ENCODE peak calls at places on chromosome 7, in five cellular contexts. One of them, this sample, is unnamed.

GRCh38 chr7:32957326-32958045 is at the start of gene FKBP9:
- DNase-seq in GM23338: peak
- DNase-seq in fibroblast of mammary gland: peak
- DNase-seq in astrocyte of the cerebellum: no peak
- DNase-seq in endothelial cell: peak
- DNase-seq in this sample: peak

GRCh38 chr7:70776627-70777101 is 355.3 kb upstream of the GALNT17 start:
- DNase-seq in fibroblast of mammary gland: peak
- DNase-seq in endothelial cell: no peak
- DNase-seq in GM23338: no peak
- DNase-seq in astrocyte of the cerebellum: peak
- DNase-seq in this sample: no peak

GRCh38 chr7:79820387-79820786 is 314.2 kb upstream of the GNAI1 start:
- DNase-seq in astrocyte of the cerebellum: peak
- DNase-seq in GM23338: peak
- DNase-seq in fibroblast of mammary gland: peak
- DNase-seq in endothelial cell: no peak
- DNase-seq in this sample: no peak

GRCh38 chr7:20793686-20794394 is 7.2 kb upstream of the SP8 start:
- DNase-seq in fibroblast of mammary gland: no peak
- DNase-seq in astrocyte of the cerebellum: no peak
- DNase-seq in endothelial cell: no peak
- DNase-seq in GM23338: peak
- DNase-seq in this sample: no peak

GRCh38 chr7:74181821-74182220 is 7.7 kb downstream of the EIF4H start:
- DNase-seq in endothelial cell: no peak
- DNase-seq in astrocyte of the cerebellum: no peak
- DNase-seq in fibroblast of mammary gland: no peak
- DNase-seq in GM23338: no peak
- DNase-seq in this sample: no peak

GRCh38 chr7:25557379-25557916 is 329.2 kb upstream of the NPVF start:
- DNase-seq in astrocyte of the cerebellum: no peak
- DNase-seq in endothelial cell: no peak
- DNase-seq in GM23338: no peak
- DNase-seq in fibroblast of mammary gland: no peak
- DNase-seq in this sample: no peak

GRCh38 chr7:79461660-79462059 is 8.2 kb upstream of the MAGI2 start:
- DNase-seq in fibroblast of mammary gland: peak
- DNase-seq in endothelial cell: no peak
- DNase-seq in GM23338: no peak
- DNase-seq in astrocyte of the cerebellum: no peak
- DNase-seq in this sample: no peak

GRCh38 chr7:140058517-140058916 is 4.2 kb downstream of the PARP12 start:
- DNase-seq in GM23338: no peak
- DNase-seq in fibroblast of mammary gland: no peak
- DNase-seq in endothelial cell: no peak
- DNase-seq in astrocyte of the cerebellum: no peak
- DNase-seq in this sample: no peak

GRCh38 chr7:1829111-1829510 is 159.0 kb downstream of the ELFN1 start:
- DNase-seq in endothelial cell: no peak
- DNase-seq in astrocyte of the cerebellum: no peak
- DNase-seq in GM23338: no peak
- DNase-seq in fibroblast of mammary gland: no peak
- DNase-seq in this sample: no peak

GRCh38 chr7:140316165-140316661 is 82.1 kb downstream of the SLC37A3 start:
- DNase-seq in GM23338: no peak
- DNase-seq in fibroblast of mammary gland: peak
- DNase-seq in endothelial cell: no peak
- DNase-seq in astrocyte of the cerebellum: peak
- DNase-seq in this sample: no peak

GRCh38 chr7:19648791-19649190 is 60.0 kb downstream of the POLR1F start:
- DNase-seq in endothelial cell: no peak
- DNase-seq in GM23338: no peak
- DNase-seq in astrocyte of the cerebellum: no peak
- DNase-seq in fibroblast of mammary gland: peak
- DNase-seq in this sample: no peak

GRCh38 chr7:31051598-31052503 is at the start of gene ADCYAP1R1:
- DNase-seq in fibroblast of mammary gland: no peak
- DNase-seq in astrocyte of the cerebellum: no peak
- DNase-seq in GM23338: peak
- DNase-seq in endothelial cell: peak
- DNase-seq in this sample: peak

GRCh38 chr7:33262476-33262875 is 133.1 kb downstream of the BBS9 start:
- DNase-seq in fibroblast of mammary gland: peak
- DNase-seq in endothelial cell: no peak
- DNase-seq in astrocyte of the cerebellum: no peak
- DNase-seq in GM23338: peak
- DNase-seq in this sample: no peak

GRCh38 chr7:927031-927671 is 27.3 kb downstream of the ADAP1 start:
- DNase-seq in astrocyte of the cerebellum: no peak
- DNase-seq in fibroblast of mammary gland: no peak
- DNase-seq in endothelial cell: no peak
- DNase-seq in GM23338: no peak
- DNase-seq in this sample: no peak

GRCh38 chr7:101166603-101166908 is 1.2 kb upstream of the VGF start:
- DNase-seq in fibroblast of mammary gland: no peak
- DNase-seq in endothelial cell: no peak
- DNase-seq in GM23338: no peak
- DNase-seq in astrocyte of the cerebellum: no peak
- DNase-seq in this sample: no peak

GRCh38 chr7:74454059-74454947 is 597 bp downstream of the GTF2IRD1 start:
- DNase-seq in endothelial cell: peak
- DNase-seq in fibroblast of mammary gland: no peak
- DNase-seq in astrocyte of the cerebellum: no peak
- DNase-seq in GM23338: no peak
- DNase-seq in this sample: peak

GRCh38 chr7:26202019-26202985 is 757 bp downstream of the CBX3 start:
- DNase-seq in astrocyte of the cerebellum: no peak
- DNase-seq in endothelial cell: peak
- DNase-seq in GM23338: peak
- DNase-seq in fibroblast of mammary gland: peak
- DNase-seq in this sample: peak

GRCh38 chr7:102467581-102468415 is 3.0 kb downstream of the LRWD1 start:
- DNase-seq in GM23338: no peak
- DNase-seq in astrocyte of the cerebellum: no peak
- DNase-seq in endothelial cell: no peak
- DNase-seq in fibroblast of mammary gland: no peak
- DNase-seq in this sample: no peak

GRCh38 chr7:2944729-2945128 is 98.9 kb downstream of the CARD11 start:
- DNase-seq in GM23338: no peak
- DNase-seq in astrocyte of the cerebellum: no peak
- DNase-seq in endothelial cell: no peak
- DNase-seq in fibroblast of mammary gland: no peak
- DNase-seq in this sample: no peak

GRCh38 chr7:42932861-42933591 is 850 bp downstream of the MRPL32 start:
- DNase-seq in fibroblast of mammary gland: peak
- DNase-seq in GM23338: peak
- DNase-seq in endothelial cell: no peak
- DNase-seq in astrocyte of the cerebellum: no peak
- DNase-seq in this sample: no peak

GRCh38 chr7:32500922-32501341 is 5.6 kb downstream of the AVL9 start:
- DNase-seq in fibroblast of mammary gland: peak
- DNase-seq in endothelial cell: no peak
- DNase-seq in astrocyte of the cerebellum: no peak
- DNase-seq in GM23338: no peak
- DNase-seq in this sample: no peak

GRCh38 chr7:120052884-120053382 is 220.0 kb upstream of the KCND2 start:
- DNase-seq in endothelial cell: no peak
- DNase-seq in GM23338: no peak
- DNase-seq in fibroblast of mammary gland: peak
- DNase-seq in astrocyte of the cerebellum: peak
- DNase-seq in this sample: no peak

GRCh38 chr7:46321556-46322205 is 400.6 kb upstream of the IGFBP3 start:
- DNase-seq in fibroblast of mammary gland: peak
- DNase-seq in GM23338: no peak
- DNase-seq in astrocyte of the cerebellum: peak
- DNase-seq in endothelial cell: no peak
- DNase-seq in this sample: no peak

GRCh38 chr7:8211725-8212096 is 50.3 kb downstream of the ICA1 start:
- DNase-seq in astrocyte of the cerebellum: no peak
- DNase-seq in GM23338: no peak
- DNase-seq in fibroblast of mammary gland: peak
- DNase-seq in endothelial cell: no peak
- DNase-seq in this sample: no peak

GRCh38 chr7:8210845-8211724 is 50.9 kb downstream of the ICA1 start:
- DNase-seq in fibroblast of mammary gland: no peak
- DNase-seq in GM23338: no peak
- DNase-seq in endothelial cell: no peak
- DNase-seq in astrocyte of the cerebellum: no peak
- DNase-seq in this sample: no peak

GRCh38 chr7:8214162-8214897 is 47.6 kb downstream of the ICA1 start:
- DNase-seq in endothelial cell: no peak
- DNase-seq in GM23338: no peak
- DNase-seq in fibroblast of mammary gland: peak
- DNase-seq in astrocyte of the cerebellum: no peak
- DNase-seq in this sample: no peak

GRCh38 chr7:8213381-8213780 is 48.6 kb downstream of the ICA1 start:
- DNase-seq in GM23338: no peak
- DNase-seq in fibroblast of mammary gland: no peak
- DNase-seq in endothelial cell: no peak
- DNase-seq in astrocyte of the cerebellum: no peak
- DNase-seq in this sample: no peak

DNA sequence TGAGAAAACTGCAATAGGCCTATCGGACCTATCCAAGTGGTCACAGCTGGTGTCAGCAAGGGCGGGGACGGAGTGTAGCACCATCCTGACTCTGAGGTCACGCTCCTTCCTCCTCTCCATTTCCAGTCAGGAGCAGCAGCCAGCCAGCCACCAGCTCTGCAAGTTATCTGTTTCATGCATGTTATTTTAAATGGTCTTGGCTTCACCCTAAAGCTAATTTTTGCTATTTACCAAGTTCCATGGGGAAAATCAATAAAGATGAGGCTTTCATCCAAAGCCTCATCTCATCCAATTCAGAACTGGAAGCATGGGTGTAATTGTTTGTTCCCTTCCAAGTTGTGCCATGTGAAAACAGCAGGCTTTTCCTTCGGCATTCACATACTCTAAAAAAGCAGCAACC is 49.3 kb downstream of the ICA1 start:
- DNase-seq in astrocyte of the cerebellum: no peak
- DNase-seq in endothelial cell: no peak
- DNase-seq in fibroblast of mammary gland: no peak
- DNase-seq in GM23338: no peak
- DNase-seq in this sample: no peak
- TF ChIP-seq CTCF in astrocyte of the cerebellum: no peak
- TF ChIP-seq CTCF in endothelial cell: no peak
- TF ChIP-seq CTCF in fibroblast of mammary gland: no peak
- TF ChIP-seq CTCF in GM23338: no peak
- TF ChIP-seq CTCF in this sample: no peak

GRCh38 chr7:93882481-93882880 is 8.1 kb downstream of the TFPI2 start:
- DNase-seq in astrocyte of the cerebellum: no peak
- DNase-seq in endothelial cell: no peak
- DNase-seq in fibroblast of mammary gland: no peak
- DNase-seq in GM23338: no peak
- DNase-seq in this sample: no peak

GRCh38 chr7:93873998-93874574 is 16.5 kb downstream of the TFPI2 start:
- DNase-seq in astrocyte of the cerebellum: no peak
- DNase-seq in fibroblast of mammary gland: no peak
- DNase-seq in GM23338: peak
- DNase-seq in endothelial cell: no peak
- DNase-seq in this sample: no peak

GRCh38 chr7:93879356-93879755 is 11.2 kb downstream of the TFPI2 start:
- DNase-seq in GM23338: no peak
- DNase-seq in astrocyte of the cerebellum: no peak
- DNase-seq in fibroblast of mammary gland: no peak
- DNase-seq in endothelial cell: no peak
- DNase-seq in this sample: no peak

GRCh38 chr7:93883078-93883916 is 7.3 kb downstream of the TFPI2 start:
- DNase-seq in GM23338: no peak
- DNase-seq in endothelial cell: no peak
- DNase-seq in astrocyte of the cerebellum: no peak
- DNase-seq in fibroblast of mammary gland: no peak
- DNase-seq in this sample: no peak

GRCh38 chr7:93877742-93878141 is 12.8 kb downstream of the TFPI2 start:
- DNase-seq in astrocyte of the cerebellum: no peak
- DNase-seq in fibroblast of mammary gland: peak
- DNase-seq in endothelial cell: no peak
- DNase-seq in GM23338: no peak
- DNase-seq in this sample: no peak
- TF ChIP-seq CTCF in astrocyte of the cerebellum: no peak
- TF ChIP-seq CTCF in fibroblast of mammary gland: no peak
- TF ChIP-seq CTCF in endothelial cell: no peak
- TF ChIP-seq CTCF in GM23338: no peak
- TF ChIP-seq CTCF in this sample: no peak

DNA sequence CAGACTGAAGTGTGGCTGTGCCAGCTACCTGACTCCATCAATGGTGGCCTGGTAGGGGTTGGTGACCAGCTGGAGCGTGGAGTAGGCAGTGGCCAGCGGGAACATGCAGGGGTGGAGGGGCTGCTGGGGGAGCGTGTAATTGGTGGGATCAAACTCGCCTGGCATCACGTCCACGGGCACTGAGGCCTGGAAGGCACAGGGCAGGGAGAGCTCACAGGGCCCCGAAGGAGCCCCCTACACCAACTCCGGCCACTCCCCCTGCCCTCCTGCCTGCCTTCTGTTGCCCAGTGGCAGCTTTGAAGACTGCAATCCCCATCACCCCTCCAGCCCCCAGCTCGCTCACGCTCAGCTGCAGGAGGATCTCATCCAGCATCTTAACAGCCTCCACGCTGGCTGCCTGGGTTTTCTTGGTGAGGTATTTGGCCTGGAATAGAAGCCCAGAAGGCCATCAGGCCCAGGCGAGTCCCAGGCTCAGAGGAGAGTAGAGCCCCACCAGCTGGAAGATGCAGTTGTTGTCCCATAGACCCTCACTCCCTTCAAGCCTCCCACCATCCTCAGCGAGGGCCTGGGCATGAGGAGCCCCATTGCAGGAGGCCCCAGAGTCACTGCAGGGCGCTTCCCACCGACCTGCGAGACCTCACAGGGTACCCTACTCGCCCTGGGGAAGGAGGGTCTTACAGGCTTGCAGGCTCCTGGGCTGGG is 7.1 kb downstream of the POLD2 start:
- DNase-seq in astrocyte of the cerebellum: no peak
- DNase-seq in GM23338: no peak
- DNase-seq in fibroblast of mammary gland: no peak
- DNase-seq in endothelial cell: no peak
- DNase-seq in this sample: no peak
- TF ChIP-seq CTCF in astrocyte of the cerebellum: no peak
- TF ChIP-seq CTCF in GM23338: no peak
- TF ChIP-seq CTCF in fibroblast of mammary gland: no peak
- TF ChIP-seq CTCF in endothelial cell: no peak
- TF ChIP-seq CTCF in this sample: no peak

GRCh38 chr7:30023524-30023923 is 3.0 kb downstream of the FKBP14 start:
- DNase-seq in endothelial cell: no peak
- DNase-seq in fibroblast of mammary gland: no peak
- DNase-seq in GM23338: no peak
- DNase-seq in astrocyte of the cerebellum: no peak
- DNase-seq in this sample: no peak

GRCh38 chr7:30019960-30020359 is 6.5 kb downstream of the FKBP14 start:
- DNase-seq in astrocyte of the cerebellum: no peak
- DNase-seq in endothelial cell: no peak
- DNase-seq in GM23338: no peak
- DNase-seq in fibroblast of mammary gland: no peak
- DNase-seq in this sample: no peak

GRCh38 chr7:30020535-30020934 is 6.0 kb downstream of the FKBP14 start:
- DNase-seq in astrocyte of the cerebellum: no peak
- DNase-seq in endothelial cell: no peak
- DNase-seq in fibroblast of mammary gland: no peak
- DNase-seq in GM23338: no peak
- DNase-seq in this sample: no peak

GRCh38 chr7:30022991-30023390 is 3.5 kb downstream of the FKBP14 start:
- DNase-seq in fibroblast of mammary gland: no peak
- DNase-seq in astrocyte of the cerebellum: no peak
- DNase-seq in GM23338: no peak
- DNase-seq in endothelial cell: no peak
- DNase-seq in this sample: no peak

GRCh38 chr7:30019387-30019786 is 7.1 kb downstream of the FKBP14 start:
- DNase-seq in endothelial cell: no peak
- DNase-seq in astrocyte of the cerebellum: no peak
- DNase-seq in fibroblast of mammary gland: no peak
- DNase-seq in GM23338: no peak
- DNase-seq in this sample: no peak
- TF ChIP-seq CTCF in endothelial cell: no peak
- TF ChIP-seq CTCF in astrocyte of the cerebellum: no peak
- TF ChIP-seq CTCF in fibroblast of mammary gland: peak
- TF ChIP-seq CTCF in GM23338: no peak
- TF ChIP-seq CTCF in this sample: no peak

This sample was measured in GM20000.